ENCODE peak calls at places on chromosomes 1 and 21, in six cellular contexts. B is ovary; J is right lobe of liver; E is heart left ventricle; S is psoas muscle; L is CD8-positive, alpha-beta T cell. I is an unnamed sample.

GRCh38 chr1:241918879-241919278 is 38.7 kb upstream of the BECN2 start:
- DNase-seq in B (no peak), J (no peak), E (peak; percentile 35), S (peak; percentile 60), L (no peak), I (no peak)

GRCh38 chr1:84442256-84442655 is 36.8 kb upstream of the RPF1 start:
- DNase-seq in B (no peak), J (no peak), E (no peak), S (no peak), L (no peak), I (no peak)

GRCh38 chr1:92184632-92185031 is 33.1 kb upstream of the C1orf146 start:
- DNase-seq in B (no peak), J (no peak), E (no peak), S (no peak), L (no peak), I (no peak)

GRCh38 chr21:34029724-34030528 is 43.5 kb upstream of the MRPS6 start:
- DNase-seq in B (no peak), J (no peak), E (peak; percentile 50), S (no peak), L (peak; percentile 26), I (peak; percentile 24)

GRCh38 chr1:146013566-146013937 is 8.0 kb downstream of the HJV start:
- DNase-seq in B (no peak), J (no peak), E (no peak), S (no peak), L (no peak), I (no peak)

GRCh38 chr1:183310753-183311465 is 107.3 kb downstream of the NMNAT2 start:
- DNase-seq in B (no peak), J (no peak), E (no peak), S (no peak), L (no peak), I (no peak)

GRCh38 chr1:51101976-51102375 is at the start of gene C1orf185:
- DNase-seq in B (no peak), J (no peak), E (no peak), S (no peak), L (no peak), I (no peak)

GRCh38 chr1:41241748-41242644 is at the start of gene SCMH1:
- DNase-seq in B (peak; percentile 53), J (peak; percentile 63), E (peak; percentile 47), S (peak; percentile 72), L (peak; percentile 54), I (peak; percentile 66)

GRCh38 chr1:54861070-54861761 is 25.8 kb downstream of the DHCR24 start:
- DNase-seq in B (no peak), J (no peak), E (no peak), S (no peak), L (no peak), I (no peak)

GRCh38 chr1:12692967-12693782 is 22.7 kb upstream of the AADACL3 start:
- DNase-seq in B (no peak), J (no peak), E (no peak), S (peak; percentile 77), L (no peak), I (no peak)
- H3K9me3 ChIP-seq in B (no peaks in the 10 kb centered on the region), J (no peaks in the 10 kb centered on the region), E (no peaks in the 10 kb centered on the region), S (no peaks in the 10 kb centered on the region), L (no peaks in the 10 kb centered on the region), I (no peaks in the 10 kb centered on the region)

DNA sequence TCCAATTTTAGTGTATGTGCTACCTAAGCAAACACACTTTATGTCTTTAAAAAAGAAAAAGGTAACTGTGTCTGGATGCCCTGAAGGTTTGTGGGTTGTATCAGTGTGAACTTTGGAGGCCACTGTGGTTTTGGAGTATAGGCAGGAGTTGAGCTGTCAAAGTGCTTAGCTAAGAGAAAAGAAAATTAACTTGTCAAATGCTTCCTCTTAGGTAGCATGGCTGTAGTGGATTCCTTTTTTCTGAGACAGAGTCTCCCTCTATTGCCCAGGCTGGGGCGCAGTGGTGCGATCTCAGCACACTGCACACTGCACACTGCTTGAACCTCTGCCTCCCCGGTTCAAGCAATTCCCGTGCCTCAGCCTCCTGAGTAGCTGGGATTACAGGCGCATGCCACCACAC is 11.2 kb upstream of the SLC41A1 start:
- DNase-seq in B (no peak), J (no peak), E (no peak), S (no peak), L (no peak), I (no peak)
- H3K9me3 ChIP-seq in B (no peaks in the 10 kb centered on the region), J (no peaks in the 10 kb centered on the region), E (no peaks in the 10 kb centered on the region), S (no peaks in the 10 kb centered on the region), L (no peaks in the 10 kb centered on the region), I (no peaks in the 10 kb centered on the region)

DNA sequence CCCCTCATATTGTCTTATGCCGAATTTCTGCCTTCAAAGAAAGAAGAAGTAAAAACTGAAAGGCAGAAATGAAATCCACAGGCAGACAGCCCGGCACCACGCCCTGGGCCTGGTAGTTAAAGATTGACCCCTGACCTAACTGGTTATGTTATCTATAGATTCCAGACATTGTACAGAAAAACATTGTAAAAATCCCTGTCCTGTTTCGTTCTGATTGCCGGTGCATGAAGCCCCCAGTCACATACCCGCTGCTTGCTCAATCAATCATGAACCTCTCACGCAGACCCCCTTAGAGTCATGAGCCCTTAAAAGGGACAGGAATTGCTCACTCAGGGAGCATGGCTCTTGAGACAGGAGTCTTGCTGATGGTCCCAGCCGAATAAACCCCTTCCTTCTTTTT is 49.3 kb downstream of the JMJD4 start:
- DNase-seq in B (no peak), J (no peak), E (no peak), S (no peak), L (no peak), I (no peak)
- H3K9me3 ChIP-seq in B (no peaks in the 10 kb centered on the region), J (no peaks in the 10 kb centered on the region), E (no peaks in the 10 kb centered on the region), S (peaks cover 43% of the 10 kb centered on the region), L (peaks cover 21% of the 10 kb centered on the region), I (peaks cover 5% of the 10 kb centered on the region)

DNA sequence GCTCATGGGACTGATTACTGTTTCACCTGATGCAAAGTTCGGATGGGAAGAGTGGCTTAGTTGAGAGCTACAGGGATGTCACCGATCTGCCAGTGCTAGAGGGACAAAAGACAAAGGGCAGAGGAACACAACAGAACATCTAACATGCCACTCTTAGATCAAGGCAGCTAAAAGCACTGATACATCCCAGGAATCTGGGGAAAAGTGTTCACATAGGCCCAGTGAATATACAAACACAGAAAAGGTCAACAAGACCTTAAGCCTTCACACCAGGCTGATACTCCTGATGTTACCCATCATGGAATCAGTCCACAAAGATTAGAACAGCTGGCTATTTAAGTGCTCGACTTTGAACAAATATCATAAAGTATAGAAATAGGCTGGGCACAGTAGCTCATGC is 163.2 kb downstream of the EIF4G3 start:
- DNase-seq in B (no peak), J (no peak), E (no peak), S (no peak), L (no peak), I (no peak)
- H3K9me3 ChIP-seq in B (no peaks in the 10 kb centered on the region), J (no peaks in the 10 kb centered on the region), E (no peaks in the 10 kb centered on the region), S (no peaks in the 10 kb centered on the region), L (no peaks in the 10 kb centered on the region), I (no peaks in the 10 kb centered on the region)

DNA sequence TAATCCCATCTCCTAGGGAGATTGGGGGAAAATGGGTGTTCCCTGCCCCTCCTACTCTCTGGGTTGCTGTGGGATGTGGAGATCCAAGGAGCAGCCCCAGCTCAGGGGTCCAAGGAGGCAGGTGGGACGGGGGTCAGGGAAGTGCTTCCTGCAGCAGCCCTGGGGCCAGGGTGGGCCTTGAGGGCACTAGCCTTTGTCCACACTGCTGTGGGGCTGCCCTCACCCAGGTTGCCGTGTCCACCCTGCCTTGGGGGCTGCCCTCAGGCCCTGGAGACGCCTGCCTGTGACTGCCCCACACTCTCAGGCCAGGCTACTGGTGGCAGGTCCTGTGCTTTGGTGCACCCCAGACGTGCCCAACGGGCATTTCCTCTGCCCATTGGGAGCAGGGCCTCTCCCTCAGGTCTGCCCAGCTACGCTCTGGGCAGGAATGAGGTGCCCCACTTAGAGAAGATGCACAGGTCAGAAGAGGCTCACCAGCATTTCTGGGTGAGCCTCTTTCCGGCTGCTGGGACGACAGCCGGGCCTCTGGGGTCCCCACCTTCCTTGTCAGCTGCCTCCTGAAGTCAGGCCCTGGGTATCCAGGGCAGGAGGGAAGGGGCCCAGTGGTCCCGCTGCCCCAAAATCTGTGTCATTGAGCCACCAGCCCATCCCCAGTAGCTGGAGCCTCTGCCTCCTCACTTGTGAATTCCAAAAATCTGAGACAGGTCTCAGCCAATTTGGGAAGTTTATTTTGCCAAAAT is 2.6 kb upstream of the MMEL1 start:
- DNase-seq in B (no peak), J (no peak), E (no peak), S (no peak), L (no peak), I (no peak)
- H3K9me3 ChIP-seq in B (no peaks in the 10 kb centered on the region), J (no peaks in the 10 kb centered on the region), E (no peaks in the 10 kb centered on the region), S (no peaks in the 10 kb centered on the region), L (no peaks in the 10 kb centered on the region), I (no peaks in the 10 kb centered on the region)

I was measured in T-helper 17 cell.